ENCODE peak calls at places on chromosomes 5 and 9, in five cellular contexts. P is colonic mucosa; E is A549; N is CD4-positive, CD25-positive, alpha-beta regulatory T cell; K is CD8-positive, alpha-beta T cell. S is an unnamed sample. For H3K4me1, the result is how much of the 10 kb centered on the place peaks cover.

GRCh38 chr9:130541533-130541932 is 37.8 kb upstream of the FUBP3 start:
- DNase-seq in N (no peak), P (no peak), E (no peak), K (no peak), S (no peak)

GRCh38 chr9:673966-674526 is 167.5 kb upstream of the DMRT1 start:
- DNase-seq in E (no peak), K (no peak), N (no peak), P (no peak), S (no peak)

GRCh38 chr9:109319631-109320233 is 1.1 kb downstream of the EPB41L4B start:
- DNase-seq in N (peak), P (no peak), K (no peak), E (no peak), S (no peak)

GRCh38 chr5:148428825-148429224 is 45.1 kb downstream of the FBXO38 start:
- DNase-seq in N (no peak), P (no peak), K (no peak), E (no peak), S (no peak)

GRCh38 chr9:96044401-96044800 is 168.9 kb downstream of the ERCC6L2 start:
- DNase-seq in K (no peak), E (no peak), N (no peak), P (no peak), S (no peak)

GRCh38 chr5:180802325-180803180 is at the start of gene MGAT1:
- DNase-seq in N (peak), E (peak), K (peak), P (peak), S (peak)

GRCh38 chr5:98905857-98906688 is 22.7 kb downstream of the CHD1 start:
- DNase-seq in K (no peak), P (no peak), N (peak), E (peak), S (no peak)

GRCh38 chr5:132464155-132464939 is 26.2 kb downstream of the IRF1 start:
- DNase-seq in K (no peak), N (peak), E (no peak), P (no peak), S (peak)

GRCh38 chr9:87282477-87282991 is 215.1 kb upstream of the DAPK1 start:
- DNase-seq in P (no peak), N (no peak), E (no peak), K (no peak), S (no peak)

GRCh38 chr5:179607449-179607931 is 16.0 kb downstream of the HNRNPH1 start:
- DNase-seq in E (no peak), K (no peak), N (no peak), P (no peak), S (no peak)

GRCh38 chr5:74318985-74319563 is 321.5 kb downstream of the ENC1 start:
- DNase-seq in N (no peak), K (no peak), E (peak), P (no peak), S (no peak)

GRCh38 chr9:133760713-133761290 is 22.6 kb upstream of the SARDH start:
- DNase-seq in N (no peak), K (no peak), P (no peak), E (no peak), S (no peak)

GRCh38 chr5:135249658-135250057 is 149.4 kb downstream of the MACROH2A1 start:
- DNase-seq in P (peak), E (no peak), K (peak), N (no peak), S (no peak)

GRCh38 chr5:10563132-10563939 is 534 bp upstream of the ANKRD33B start:
- DNase-seq in K (no peak), N (peak), P (peak), E (peak), S (peak)

GRCh38 chr5:74016373-74016772 is 390.4 kb downstream of the ARHGEF28 start:
- DNase-seq in E (peak), P (no peak), K (no peak), N (no peak), S (no peak)

GRCh38 chr5:179243333-179243732 is 101.9 kb downstream of the ADAMTS2 start:
- DNase-seq in N (no peak), E (no peak), K (no peak), P (no peak), S (peak)

GRCh38 chr5:110167384-110167783 is 477.7 kb downstream of the MAN2A1 start:
- DNase-seq in E (no peak), K (no peak), P (no peak), N (no peak), S (no peak)

GRCh38 chr9:8857330-8858249 is 1058.0 kb upstream of the DMAC1 start:
- DNase-seq in E (no peak), N (peak), K (no peak), P (peak), S (peak)

GRCh38 chr9:33445389-33445881 is 2.0 kb downstream of the AQP3 start:
- DNase-seq in N (no peak), E (no peak), P (peak), K (no peak), S (peak)

GRCh38 chr5:9284272-9284671 is 261.6 kb downstream of the SEMA5A start:
- DNase-seq in P (no peak), N (no peak), K (no peak), E (no peak), S (no peak)

GRCh38 chr5:154370730-154371334 is 75.0 kb upstream of the SAP30L start:
- DNase-seq in N (no peak), K (no peak), P (no peak), E (no peak), S (no peak)
- H3K4me1 ChIP-seq in N (under half), K (under half), P (under half), E (half or more), S (under half)

GRCh38 chr9:94169978-94170377 is 85.7 kb downstream of the PTPDC1 start:
- DNase-seq in P (no peak), K (no peak), E (no peak), N (no peak), S (no peak)

GRCh38 chr9:94166237-94167054 is 82.2 kb downstream of the PTPDC1 start:
- DNase-seq in N (peak), P (peak), E (peak), K (peak), S (peak)

GRCh38 chr9:94167055-94167346 is 82.7 kb downstream of the PTPDC1 start:
- DNase-seq in K (no peak), P (no peak), E (no peak), N (no peak), S (no peak)

GRCh38 chr9:94167376-94167775 is 83.1 kb downstream of the PTPDC1 start:
- DNase-seq in P (no peak), K (no peak), N (no peak), E (no peak), S (no peak)

GRCh38 chr9:94168203-94169000 is 84.1 kb downstream of the PTPDC1 start:
- DNase-seq in K (no peak), P (no peak), E (no peak), N (no peak), S (no peak)
- H3K27ac ChIP-seq in K (no peak), P (peak), E (peak), N (peak), S (peak)

DNA sequence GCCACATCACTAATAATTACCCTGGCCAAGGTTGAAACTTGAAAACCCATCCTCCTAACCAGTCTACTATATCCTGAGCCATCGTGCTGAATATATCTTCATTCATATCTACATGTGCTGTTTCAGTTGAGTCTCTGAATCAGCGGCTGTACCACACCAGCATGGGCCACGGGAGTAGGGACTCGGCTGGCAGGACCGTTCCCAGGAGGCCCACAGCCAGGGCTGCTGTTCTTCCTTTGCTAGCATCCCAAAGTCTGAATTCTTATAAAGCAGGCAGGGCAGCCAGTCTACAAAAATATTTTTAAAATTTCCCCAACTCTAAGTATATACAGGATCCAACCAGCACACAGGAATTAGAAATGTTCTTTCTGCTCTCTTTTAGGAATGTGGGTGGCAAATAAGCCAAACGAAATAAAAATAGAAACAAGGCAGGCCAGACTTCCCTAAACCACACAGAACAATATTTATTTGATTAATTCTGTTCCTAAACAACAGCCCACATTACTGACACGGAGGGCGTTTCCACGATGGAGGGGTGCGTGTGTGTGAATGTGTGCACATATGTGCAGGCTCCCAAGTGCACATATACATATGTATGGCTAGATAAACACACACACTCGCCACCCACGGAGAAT is 42.8 kb upstream of the EQTN start:
- DNase-seq in K (no peak), N (no peak), P (no peak), E (no peak), S (no peak)
- H3K4me1 ChIP-seq in K (under half), N (under half), P (under half), E (under half), S (half or more)

DNA sequence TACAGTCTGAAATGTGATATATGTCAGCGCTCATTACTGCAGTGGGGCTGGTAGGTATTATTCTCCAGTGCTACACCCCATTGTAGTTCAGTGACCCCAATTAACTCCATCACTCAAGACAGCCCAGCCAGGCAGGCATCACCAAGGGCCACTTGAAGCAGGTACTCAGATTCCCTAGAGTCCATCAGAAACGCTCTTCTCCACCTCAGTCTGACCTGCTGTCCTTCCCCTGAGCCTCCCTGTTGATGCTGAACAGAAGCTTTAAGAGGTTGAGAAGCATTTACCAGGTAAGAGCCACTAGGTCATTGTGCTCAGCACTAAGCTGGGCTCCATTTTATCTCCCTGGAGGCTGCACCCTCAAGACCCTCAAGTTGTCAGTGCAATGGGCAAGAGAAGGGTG is 71.8 kb downstream of the GALNT10 start:
- DNase-seq in E (no peak), P (no peak), K (no peak), N (no peak), S (no peak)
- H3K27ac ChIP-seq in E (no peak), P (no peak), K (no peak), N (no peak), S (no peak)

GRCh38 chr9:124279531-124280175 is 21.9 kb downstream of the NEK6 start:
- DNase-seq in K (no peak), P (no peak), E (no peak), N (no peak), S (peak)
- H3K4me1 ChIP-seq in K (under half), P (under half), E (half or more), N (under half), S (under half)

GRCh38 chr9:136089697-136090045 is 5.4 kb downstream of the NACC2 start:
- DNase-seq in E (no peak), K (no peak), P (no peak), N (peak), S (no peak)
- H3K27ac ChIP-seq in E (no peak), K (no peak), P (no peak), N (no peak), S (peak)

GRCh38 chr9:136533775-136534157 is 12.1 kb downstream of the NOTCH1 start:
- DNase-seq in K (peak), E (no peak), P (peak), N (peak), S (peak)

GRCh38 chr9:136536721-136537241 is 9.1 kb downstream of the NOTCH1 start:
- DNase-seq in P (no peak), N (no peak), K (no peak), E (no peak), S (no peak)

GRCh38 chr9:136536051-136536720 is 9.7 kb downstream of the NOTCH1 start:
- DNase-seq in E (no peak), P (no peak), N (no peak), K (no peak), S (no peak)

GRCh38 chr9:136534396-136534795 is 11.5 kb downstream of the NOTCH1 start:
- DNase-seq in P (no peak), K (no peak), E (no peak), N (no peak), S (no peak)

DNA sequence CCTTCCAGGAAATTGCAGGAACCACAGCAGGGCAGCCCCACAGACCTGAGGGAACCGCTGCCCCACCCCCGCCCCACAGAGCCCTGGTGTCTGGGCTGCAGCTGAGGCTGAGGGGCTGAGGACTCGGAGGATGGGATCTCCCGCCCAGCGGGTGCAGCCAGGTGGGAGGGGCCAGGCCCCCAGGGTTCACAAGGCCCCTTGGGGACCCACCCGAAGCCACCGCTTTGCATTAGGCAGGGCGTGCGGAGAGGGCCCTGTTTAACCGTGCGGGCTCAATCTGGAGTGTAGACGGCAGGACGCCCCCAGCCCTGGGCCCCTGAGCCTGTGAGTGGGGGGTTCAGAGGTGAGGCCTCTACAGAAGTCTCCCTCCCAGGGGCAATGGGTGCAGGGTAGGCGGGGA is 10.8 kb downstream of the NOTCH1 start:
- DNase-seq in N (no peak), E (no peak), P (no peak), K (no peak), S (peak)
- H3K4me1 ChIP-seq in N (half or more), E (under half), P (half or more), K (half or more), S (half or more)

GRCh38 chr5:54514269-54514668 is 3.3 kb upstream of the SNX18 start:
- DNase-seq in E (peak), P (no peak), K (no peak), N (no peak), S (no peak)
- H3K27ac ChIP-seq in E (no peak), P (no peak), K (no peak), N (no peak), S (no peak)

DNA sequence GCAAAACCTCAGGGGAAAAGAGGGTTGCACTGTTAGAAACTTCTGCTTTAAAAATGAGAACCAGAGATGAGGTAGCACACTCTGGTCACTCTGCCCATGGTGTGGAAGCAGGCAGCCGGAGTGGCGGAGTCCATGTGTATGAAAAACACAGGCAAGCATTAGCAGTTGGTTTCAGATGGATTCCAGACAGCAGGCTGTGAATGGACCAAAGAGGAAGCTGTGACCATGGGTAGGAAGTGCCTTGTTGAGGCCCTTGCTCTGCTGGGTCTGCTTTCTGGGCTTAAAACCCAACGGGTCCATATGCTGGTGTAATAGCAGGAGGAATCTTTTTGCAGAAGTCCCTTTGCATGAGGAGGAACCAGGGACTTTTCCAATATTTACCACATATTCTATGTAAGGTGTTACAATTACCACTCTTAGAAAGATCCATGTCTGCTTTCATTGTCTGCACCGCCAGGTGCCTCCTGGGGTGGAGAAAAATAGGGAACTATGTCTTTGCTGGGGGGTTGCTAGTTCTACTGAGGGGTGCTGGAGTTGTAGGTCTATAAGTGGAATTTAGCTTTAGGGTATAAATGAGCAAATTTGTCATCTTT is 77.0 kb downstream of the ANKRD55 start:
- DNase-seq in K (no peak), E (no peak), N (no peak), P (no peak), S (no peak)
- H3K4me1 ChIP-seq in K (half or more), E (under half), N (under half), P (under half), S (under half)

S was measured in Peyer's patch.